ENCODE peak calls at places on chromosomes 1 and 21, in five cellular contexts. K, U, P, Q and W are unnamed samples.

GRCh38 chr21:42097274-42097673 is 26.2 kb downstream of the UMODL1 start:
- DNase-seq in U (no peak), K (no peak), P (no peak), Q (no peak), W (no peak)

GRCh38 chr1:183567584-183567983 is 22.7 kb downstream of the NCF2 start:
- DNase-seq in K (no peak), Q (peak; percentile 20), P (peak; percentile 18), U (peak; percentile 81), W (no peak)

GRCh38 chr1:101995984-101996731 is 568 bp downstream of the OLFM3 start:
- DNase-seq in K (no peak), U (no peak), P (no peak), Q (no peak), W (peak; percentile 38)

GRCh38 chr1:200162258-200162657 is 134.7 kb downstream of the NR5A2 start:
- DNase-seq in Q (no peak), K (no peak), U (no peak), P (no peak), W (no peak)

GRCh38 chr21:40393091-40393490 is 453.9 kb downstream of the DSCAM start:
- DNase-seq in K (no peak), P (no peak), U (no peak), Q (no peak), W (no peak)

GRCh38 chr1:211355873-211356272 is 29.2 kb downstream of the TRAF5 start:
- DNase-seq in U (no peak), K (no peak), Q (no peak), P (no peak), W (no peak)

GRCh38 chr1:41416081-41416480 is 54.8 kb downstream of the FOXO6 start:
- DNase-seq in K (no peak), Q (no peak), U (no peak), P (no peak), W (no peak)

GRCh38 chr1:30511106-30511505 is 212.3 kb downstream of the MATN1 start:
- DNase-seq in Q (no peak), U (no peak), K (no peak), P (no peak), W (no peak)

GRCh38 chr1:234047113-234047512 is 142.6 kb downstream of the SLC35F3 start:
- DNase-seq in Q (no peak), U (no peak), K (no peak), P (no peak), W (no peak)

GRCh38 chr1:230542054-230542453 is 100.2 kb upstream of the COG2 start:
- DNase-seq in Q (peak; percentile 67), P (no peak), K (no peak), U (peak; percentile 14), W (no peak)

GRCh38 chr21:37668462-37669239 is 247.6 kb downstream of the KCNJ6 start:
- DNase-seq in P (no peak), U (no peak), K (no peak), Q (no peak), W (peak; percentile 23)

GRCh38 chr1:214445846-214446614 is 105.4 kb downstream of the PTPN14 start:
- DNase-seq in U (no peak), P (peak; percentile 87), Q (peak; percentile 53), K (no peak), W (peak; percentile 78)

GRCh38 chr1:54791880-54792522 is 9.1 kb downstream of the TTC22 start:
- DNase-seq in U (peak; percentile 81), K (no peak), P (peak; percentile 49), Q (peak; percentile 47), W (peak; percentile 64)

GRCh38 chr1:165845992-165846748 is 18.8 kb downstream of the UCK2 start:
- DNase-seq in K (no peak), Q (no peak), U (peak; percentile 59), P (no peak), W (no peak)

GRCh38 chr1:3082051-3082450 is 13.0 kb downstream of the PRDM16 start:
- DNase-seq in K (no peak), P (no peak), Q (no peak), U (no peak), W (no peak)

GRCh38 chr21:33412832-33413519 is 9.8 kb downstream of the IFNGR2 start:
- DNase-seq in K (no peak), U (no peak), P (no peak), Q (no peak), W (no peak)

GRCh38 chr1:206497363-206497762 is 10.0 kb upstream of the RASSF5 start:
- DNase-seq in U (no peak), K (no peak), P (no peak), Q (no peak), W (no peak)

GRCh38 chr1:56355422-56355821 is 223.9 kb downstream of the PLPP3 start:
- DNase-seq in U (no peak), P (no peak), K (no peak), Q (no peak), W (no peak)

GRCh38 chr1:192550922-192551534 is 24.5 kb upstream of the RGS1 start:
- DNase-seq in P (peak; percentile 90), U (no peak), Q (peak; percentile 85), K (no peak), W (no peak)

GRCh38 chr1:183652107-183652506 is 1.0 kb downstream of the APOBEC4 start:
- DNase-seq in Q (no peak), U (no peak), P (no peak), K (no peak), W (no peak)

GRCh38 chr1:78045850-78046778 is at the start of gene GIPC2:
- DNase-seq in K (peak; percentile 35), U (no peak), Q (peak; percentile 31), P (peak; percentile 34), W (no peak)

GRCh38 chr1:41498809-41499208 is 14.3 kb upstream of the EDN2 start:
- DNase-seq in P (peak; percentile 77), U (no peak), K (no peak), Q (peak; percentile 60), W (no peak)

GRCh38 chr1:23198373-23198772 is 18.9 kb downstream of the HTR1D start:
- DNase-seq in Q (peak; percentile 89), P (peak; percentile 95), U (no peak), K (no peak), W (no peak)
- H3K4me1 ChIP-seq in Q (no peaks in the 10 kb centered on the region), P (peaks cover 15% of the 10 kb centered on the region), U (no peaks in the 10 kb centered on the region), K (no peaks in the 10 kb centered on the region), W (no peaks in the 10 kb centered on the region)

GRCh38 chr1:246735735-246736134 is 11.5 kb downstream of the SCCPDH start:
- DNase-seq in U (no peak), K (no peak), Q (no peak), P (no peak), W (no peak)

GRCh38 chr1:246728311-246728710 is 4.1 kb downstream of the SCCPDH start:
- DNase-seq in P (no peak), Q (no peak), K (no peak), U (no peak), W (no peak)

GRCh38 chr1:246734861-246735260 is 10.7 kb downstream of the SCCPDH start:
- DNase-seq in K (no peak), U (no peak), P (no peak), Q (no peak), W (no peak)

GRCh38 chr1:246733706-246734105 is 9.5 kb downstream of the SCCPDH start:
- DNase-seq in K (no peak), Q (no peak), U (no peak), P (no peak), W (no peak)
- H3K36me3 ChIP-seq in K (no peaks in the 10 kb centered on the region), Q (peaks cover 63% of the 10 kb centered on the region), U (peaks cover 75% of the 10 kb centered on the region), P (peaks cover 4% of the 10 kb centered on the region), W (peaks cover 25% of the 10 kb centered on the region)

DNA sequence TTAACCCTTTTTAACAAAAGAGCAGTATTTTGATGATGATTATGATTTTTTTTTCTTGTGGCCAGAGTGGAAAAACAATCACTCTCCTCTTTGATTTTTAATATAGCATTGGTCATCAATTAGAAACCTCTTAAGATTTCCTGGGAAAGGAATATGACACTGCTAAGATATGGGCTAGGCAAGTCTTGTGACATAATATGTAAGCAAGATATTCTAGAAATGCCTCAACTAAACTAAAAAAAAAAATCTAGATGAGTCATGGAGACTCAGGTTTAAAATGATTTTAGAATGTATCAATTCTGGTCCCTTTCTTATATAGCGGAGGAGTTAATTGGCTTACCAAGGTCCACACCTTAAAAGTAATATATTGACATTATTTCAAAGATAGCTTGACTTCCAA is 60.3 kb upstream of the JUN start:
- DNase-seq in Q (no peak), P (peak; percentile 36), U (no peak), K (no peak), W (no peak)
- H3K9me3 ChIP-seq in Q (no peaks in the 10 kb centered on the region), P (no peaks in the 10 kb centered on the region), U (no peaks in the 10 kb centered on the region), K (no peaks in the 10 kb centered on the region), W (no peaks in the 10 kb centered on the region)

GRCh38 chr1:9321480-9321849 is 28.8 kb downstream of the SPSB1 start:
- DNase-seq in U (no peak), Q (peak; percentile 78), P (peak; percentile 83), K (no peak), W (no peak)
- H3K4me1 ChIP-seq in U (no peaks in the 10 kb centered on the region), Q (peaks cover 25% of the 10 kb centered on the region), P (peaks cover 27% of the 10 kb centered on the region), K (peaks cover 50% of the 10 kb centered on the region), W (no peaks in the 10 kb centered on the region)

DNA sequence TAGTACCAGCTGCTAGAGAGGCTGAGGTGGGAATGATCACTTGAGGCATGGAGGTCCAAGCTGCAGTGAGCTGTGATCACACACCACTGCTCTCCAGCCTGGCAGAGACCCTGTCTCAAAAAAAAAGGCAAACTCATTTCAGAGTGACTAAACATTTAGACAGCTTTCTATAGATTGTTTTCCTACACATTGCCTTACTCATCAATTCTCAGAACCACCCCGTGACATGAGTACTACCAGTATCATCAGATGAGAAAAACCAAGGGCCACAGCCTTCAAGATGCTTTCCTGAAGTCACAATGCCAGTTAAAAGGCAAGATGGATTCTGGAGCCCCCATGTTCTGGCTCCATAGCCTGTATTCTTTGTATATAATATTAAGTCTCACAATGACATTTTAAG is 22.4 kb upstream of the SMPDL3B start:
- DNase-seq in P (no peak), U (no peak), K (no peak), Q (no peak), W (no peak)
- H3K36me3 ChIP-seq in P (peaks cover 2% of the 10 kb centered on the region), U (peaks cover 56% of the 10 kb centered on the region), K (no peaks in the 10 kb centered on the region), Q (peaks cover 24% of the 10 kb centered on the region), W (peaks cover 59% of the 10 kb centered on the region)

DNA sequence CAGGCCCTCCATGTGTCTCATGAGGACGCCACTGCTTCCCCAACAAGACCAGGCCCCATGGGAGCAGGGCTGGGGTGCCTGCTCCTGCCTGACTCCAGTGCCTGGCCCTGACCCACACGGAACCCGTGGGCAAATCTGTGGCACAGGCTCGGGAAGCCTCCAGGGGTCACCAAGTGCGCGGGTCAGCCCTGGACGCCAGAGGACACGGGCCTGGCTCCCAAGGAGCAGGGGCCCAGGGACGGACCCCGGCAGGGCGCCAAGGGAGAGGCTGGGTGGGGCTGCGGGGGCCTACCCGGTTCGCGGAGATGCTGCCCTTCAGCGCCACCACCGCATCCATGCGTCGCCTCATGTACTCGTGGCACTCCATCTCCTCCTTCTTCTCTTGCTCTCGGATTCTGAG is 31.9 kb downstream of the CFAP74 start:
- DNase-seq in Q (no peak), U (no peak), K (no peak), P (no peak), W (no peak)
- H3K9me3 ChIP-seq in Q (no peaks in the 10 kb centered on the region), U (peaks cover 9% of the 10 kb centered on the region), K (peaks cover 5% of the 10 kb centered on the region), P (peaks cover 5% of the 10 kb centered on the region), W (no peaks in the 10 kb centered on the region)